ENCODE peak calls at places on chromosomes 4 and X, in four cellular contexts. E, W, C and H are unnamed samples.

GRCh38 chrX:39741904-39742303 is 355.9 kb downstream of the BCOR start:
- DNase-seq in E (no peak), W (no peak), C (no peak), H (no peak)

GRCh38 chrX:13939741-13940597 is 89.7 kb downstream of the GEMIN8 start:
- DNase-seq in E (no peak), W (peak), C (no peak), H (no peak)

GRCh38 chr4:23654791-23655190 is 235.1 kb downstream of the PPARGC1A start:
- DNase-seq in E (no peak), W (peak), C (no peak), H (no peak)

GRCh38 chr4:169283114-169283509 is 12.4 kb upstream of the SH3RF1 start:
- DNase-seq in E (no peak), W (peak), C (no peak), H (no peak)

GRCh38 chr4:73599182-73599581 is 21.1 kb downstream of the RASSF6 start:
- DNase-seq in E (no peak), W (no peak), C (no peak), H (no peak)

GRCh38 chr4:125481334-125481733 is 166.6 kb downstream of the FAT4 start:
- DNase-seq in E (no peak), W (no peak), C (no peak), H (no peak)

GRCh38 chr4:95129708-95130343 is 372.1 kb downstream of the BMPR1B start:
- DNase-seq in E (no peak), W (peak), C (no peak), H (peak)

GRCh38 chr4:7430368-7430964 is 4.3 kb downstream of the PSAPL1 start:
- DNase-seq in E (peak), W (no peak), C (peak), H (no peak)

GRCh38 chr4:185480016-185480732 is 8.6 kb upstream of the CCDC110 start:
- DNase-seq in E (no peak), W (no peak), C (no peak), H (no peak)

GRCh38 chrX:112841820-112842157 is 1.2 kb upstream of the AMOT start:
- DNase-seq in E (no peak), W (no peak), C (no peak), H (no peak)

GRCh38 chrX:112846114-112846513 is 5.5 kb upstream of the AMOT start:
- DNase-seq in E (no peak), W (no peak), C (no peak), H (no peak)

GRCh38 chrX:112846787-112847186 is 6.2 kb upstream of the AMOT start:
- DNase-seq in E (no peak), W (no peak), C (no peak), H (no peak)

GRCh38 chrX:112841114-112841819 is 636 bp upstream of the AMOT start:
- DNase-seq in E (peak), W (peak), C (peak), H (peak)

GRCh38 chrX:112844250-112844649 is 3.6 kb upstream of the AMOT start:
- DNase-seq in E (no peak), W (no peak), C (no peak), H (no peak)
- H3K4me3 ChIP-seq in E (no peak), W (no peak), C (no peak), H (no peak)

GRCh38 chr4:80199004-80199579 is 1.8 kb downstream of the PRDM8 start:
- DNase-seq in E (no peak), W (no peak), C (no peak), H (no peak)
- H3K4me3 ChIP-seq in E (no peak), W (no peak), C (no peak), H (no peak)

GRCh38 chrX:16479206-16479869 is 170.6 kb upstream of the S100G start:
- DNase-seq in E (no peak), W (no peak), C (no peak), H (no peak)
- H3K4me3 ChIP-seq in E (no peak), W (no peak), C (no peak), H (no peak)

GRCh38 chr4:2364654-2365053 is 53.8 kb downstream of the ZFYVE28 start:
- DNase-seq in E (peak), W (no peak), C (no peak), H (no peak)
- H3K4me3 ChIP-seq in E (peak), W (peak), C (no peak), H (peak)